ENCODE peak calls at places on chromosome 21, in five cellular contexts. Y, W, G, M and A are unnamed samples.

GRCh38 chr21:41419921-41420862 is 5.8 kb upstream of the MX1 start:
- DNase-seq in G (peak; percentile 85), Y (peak; percentile 59), M (peak; percentile 86), W (peak; percentile 92), A (peak; percentile 75)

GRCh38 chr21:35163381-35163780 is 114.3 kb upstream of the RUNX1 start:
- DNase-seq in Y (no peak), G (peak; percentile 79), W (no peak), M (no peak), A (no peak)

GRCh38 chr21:43609501-43610340 is 49.6 kb downstream of the HSF2BP start:
- DNase-seq in M (no peak), Y (no peak), W (peak; percentile 68), G (peak; percentile 87), A (peak; percentile 90)

GRCh38 chr21:33674226-33674625 is 31.9 kb downstream of the ITSN1 start:
- DNase-seq in M (peak; percentile 3), W (no peak), Y (no peak), G (no peak), A (no peak)

GRCh38 chr21:17371470-17371869 is 141.4 kb upstream of the CXADR start:
- DNase-seq in W (no peak), G (peak; percentile 80), Y (no peak), M (no peak), A (no peak)

GRCh38 chr21:45880097-45881068 is 101.2 kb upstream of the COL6A1 start:
- DNase-seq in W (peak; percentile 81), M (peak; percentile 90), Y (peak; percentile 92), G (peak; percentile 67), A (peak; percentile 92)

GRCh38 chr21:34762761-34763160 is 94.0 kb downstream of the CLIC6 start:
- DNase-seq in W (no peak), G (no peak), Y (no peak), M (no peak), A (no peak)

GRCh38 chr21:41610042-41610839 is 102.3 kb upstream of the TMPRSS2 start:
- DNase-seq in Y (peak; percentile 82), W (peak; percentile 79), G (peak; percentile 32), M (peak; percentile 61), A (peak; percentile 51)

GRCh38 chr21:42671778-42672593 is 18.6 kb downstream of the PDE9A start:
- DNase-seq in G (peak; percentile 35), M (no peak), Y (no peak), W (no peak), A (no peak)

GRCh38 chr21:33403128-33403785 is at the start of gene IFNGR2:
- DNase-seq in W (peak; percentile 81), G (peak; percentile 24), Y (peak; percentile 77), M (peak; percentile 64), A (peak; percentile 46)

GRCh38 chr21:34986561-34987533 is 62.3 kb downstream of the RUNX1 start:
- DNase-seq in M (peak; percentile 46), Y (peak; percentile 55), W (peak; percentile 26), G (peak; percentile 95), A (no peak)

DNA sequence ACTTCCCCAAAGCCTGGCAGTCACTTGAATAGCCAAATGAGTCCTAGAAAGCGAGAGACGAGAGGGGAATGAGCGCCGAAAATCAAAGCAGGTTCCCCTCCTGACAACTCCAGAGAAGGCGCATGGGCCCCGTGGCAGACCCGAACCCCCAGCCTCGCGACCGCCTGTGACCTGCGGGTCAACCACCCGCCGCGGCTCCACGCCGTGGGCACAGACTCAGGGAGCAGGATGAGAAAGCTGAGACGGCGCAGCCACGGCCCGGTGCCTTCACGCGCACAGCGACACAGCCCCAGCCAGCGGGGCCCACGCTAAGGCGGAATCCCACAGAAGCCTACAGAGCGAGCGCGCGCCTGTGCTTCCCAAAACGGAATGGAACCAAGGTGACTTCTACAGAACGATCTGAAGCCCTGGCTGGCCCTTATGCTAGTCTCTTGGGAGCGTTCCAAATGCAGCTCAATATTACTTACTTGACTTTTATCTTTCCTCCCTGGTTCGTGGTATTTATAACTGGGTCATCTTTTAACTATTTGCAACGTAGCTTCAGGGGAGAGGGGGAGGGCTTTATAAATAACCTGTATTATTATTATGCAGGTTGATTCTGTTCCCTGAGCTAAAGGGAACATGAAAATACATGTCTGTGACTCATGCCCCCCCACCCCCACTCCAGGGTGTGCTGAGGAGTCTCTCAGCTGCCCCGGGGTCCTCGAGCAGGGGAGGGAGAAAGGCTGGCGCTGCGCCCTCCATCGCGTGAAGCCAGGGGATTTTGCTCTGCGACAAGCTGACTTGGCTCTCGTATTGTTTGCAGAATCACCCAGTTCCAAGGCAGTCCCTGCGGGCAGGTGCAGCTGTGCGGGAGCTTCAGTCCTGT is 1.7 kb downstream of the TSPEAR start:
- DNase-seq in W (no peak), M (no peak), Y (peak; percentile 57), G (peak; percentile 82), A (peak; percentile 34)
- TF ChIP-seq EZH2 in W (peak; percentile 72), M (no peak), Y (peak; percentile 93), G (no peak), A (no peak)

GRCh38 chr21:39217356-39218081 is 34.3 kb upstream of the PSMG1 start:
- DNase-seq in W (no peak), M (no peak), G (no peak), Y (no peak), A (no peak)
- H3K36me3 ChIP-seq in W (no peaks in the 10 kb centered on the region), M (no peaks in the 10 kb centered on the region), G (peaks cover 11% of the 10 kb centered on the region), Y (peaks cover 42% of the 10 kb centered on the region), A (peaks cover 6% of the 10 kb centered on the region)

DNA sequence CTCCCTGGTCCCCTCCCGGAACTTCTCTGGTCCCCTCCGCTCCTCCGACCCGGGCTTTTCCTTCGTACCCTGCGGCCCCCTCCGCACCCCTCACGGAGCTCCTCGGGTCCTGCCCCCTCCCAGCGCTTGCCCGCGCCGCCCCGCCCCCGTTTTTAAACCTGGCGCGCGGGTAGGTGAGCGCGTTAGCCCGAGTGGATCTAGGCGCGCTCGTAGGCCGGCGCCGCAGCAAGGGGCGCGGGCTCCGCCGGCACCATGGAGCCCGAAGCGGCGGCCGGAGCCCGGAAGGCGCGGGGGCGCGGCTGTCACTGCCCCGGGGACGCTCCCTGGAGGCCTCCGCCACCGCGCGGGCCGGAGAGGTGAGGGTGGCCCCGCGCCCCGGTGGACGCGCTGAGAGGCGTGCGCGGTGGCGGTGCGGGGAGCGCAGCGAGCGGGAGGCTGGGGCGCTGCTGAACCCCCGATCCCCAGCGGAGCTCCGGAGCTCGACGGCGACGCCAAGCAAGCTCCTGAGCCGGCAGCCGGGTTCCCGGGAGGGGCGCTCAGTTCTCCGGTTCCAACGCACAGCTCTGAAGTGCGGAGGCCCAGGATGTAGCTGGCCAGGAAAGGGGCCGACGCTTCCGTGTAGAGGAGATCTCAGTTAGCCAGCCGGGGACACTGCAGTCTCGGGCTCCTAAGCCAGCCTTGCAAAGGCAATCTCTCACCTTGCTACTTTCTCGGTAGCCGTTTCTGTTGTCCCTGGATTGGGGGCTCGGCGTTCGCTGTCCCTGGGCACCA is at the start of gene RIPPLY3:
- DNase-seq in M (no peak), Y (peak; percentile 66), W (peak; percentile 50), G (peak; percentile 38), A (peak; percentile 65)
- TF ChIP-seq EZH2 in M (no peak), Y (peak; percentile 58), W (no peak), G (no peak), A (no peak)

DNA sequence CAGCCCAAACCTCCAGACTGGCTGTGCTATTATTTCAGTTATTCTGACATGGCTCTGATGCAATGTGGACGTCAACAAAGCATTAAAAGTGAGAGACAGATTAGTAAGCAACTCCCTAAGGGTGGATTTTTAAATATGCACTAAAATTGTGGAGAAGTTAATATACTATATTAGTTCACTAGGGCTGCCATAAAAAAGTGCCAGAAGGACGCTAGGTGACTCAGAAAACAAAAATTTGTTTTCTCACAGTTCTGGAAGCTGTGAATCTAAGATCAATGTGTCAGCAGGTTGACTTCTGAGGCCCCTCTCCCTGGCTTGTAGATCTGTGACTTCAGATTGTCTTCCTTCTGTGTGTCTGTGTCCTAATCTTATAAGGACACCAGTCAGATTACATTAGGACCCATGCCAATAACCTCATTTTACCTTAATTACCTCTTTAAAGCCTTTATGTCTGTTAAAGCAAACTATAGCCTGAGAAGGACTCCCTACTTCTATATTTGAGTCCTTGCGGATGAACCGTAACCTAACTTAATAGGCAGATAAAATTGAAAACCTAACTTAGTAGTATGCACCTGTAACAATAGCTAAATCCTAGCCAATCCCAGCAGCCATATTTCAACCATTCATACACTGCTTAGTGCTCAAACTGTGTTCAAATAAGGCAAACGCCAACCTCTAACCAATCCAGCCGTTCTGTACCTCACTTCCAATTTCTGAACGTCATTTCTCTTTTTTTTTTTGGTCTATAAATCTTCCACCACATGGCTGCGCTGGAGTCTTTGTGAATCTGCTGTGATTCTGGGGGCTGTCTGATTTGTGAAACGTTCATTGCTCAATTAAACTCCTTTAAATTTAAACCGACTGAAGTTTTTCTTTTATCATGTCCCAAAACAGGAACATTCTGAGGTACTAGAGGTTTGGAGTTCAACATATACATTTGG is 65.9 kb upstream of the BACH1 start:
- DNase-seq in M (no peak), Y (no peak), G (peak; percentile 41), W (peak; percentile 32), A (peak; percentile 61)
- H3K36me3 ChIP-seq in M (no peaks in the 10 kb centered on the region), Y (no peaks in the 10 kb centered on the region), G (no peaks in the 10 kb centered on the region), W (no peaks in the 10 kb centered on the region), A (no peaks in the 10 kb centered on the region)

GRCh38 chr21:31872452-31873274 is at the start of gene HUNK:
- DNase-seq in M (peak; percentile 72), W (peak; percentile 76), Y (peak; percentile 86), G (peak; percentile 34), A (peak; percentile 59)
- TF ChIP-seq EZH2 in M (no peak), W (no peak), Y (no peak), G (peak; percentile 56), A (no peak)

DNA sequence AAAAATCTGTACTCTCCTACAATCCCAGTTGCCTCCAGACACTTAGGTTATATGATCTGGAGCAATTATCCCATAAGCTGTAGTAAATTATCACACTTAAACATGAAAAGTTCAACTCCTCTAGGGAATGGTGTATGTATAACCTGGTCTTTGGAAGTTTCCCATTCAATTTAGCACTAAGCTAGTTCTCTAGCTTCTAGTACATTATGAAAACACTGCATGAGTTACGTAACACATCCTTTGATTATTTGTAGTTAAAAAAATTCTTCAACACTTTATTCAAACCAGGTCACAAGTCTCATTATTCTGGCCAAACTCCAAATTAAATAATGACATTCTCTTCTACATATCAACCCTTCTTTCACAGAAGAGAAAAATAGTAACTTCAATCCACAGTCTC is 827.0 kb upstream of the ADAMTS5 start:
- DNase-seq in Y (no peak), G (no peak), W (no peak), M (no peak), A (no peak)
- H3K36me3 ChIP-seq in Y (no peaks in the 10 kb centered on the region), G (no peaks in the 10 kb centered on the region), W (no peaks in the 10 kb centered on the region), M (no peaks in the 10 kb centered on the region), A (no peaks in the 10 kb centered on the region)

DNA sequence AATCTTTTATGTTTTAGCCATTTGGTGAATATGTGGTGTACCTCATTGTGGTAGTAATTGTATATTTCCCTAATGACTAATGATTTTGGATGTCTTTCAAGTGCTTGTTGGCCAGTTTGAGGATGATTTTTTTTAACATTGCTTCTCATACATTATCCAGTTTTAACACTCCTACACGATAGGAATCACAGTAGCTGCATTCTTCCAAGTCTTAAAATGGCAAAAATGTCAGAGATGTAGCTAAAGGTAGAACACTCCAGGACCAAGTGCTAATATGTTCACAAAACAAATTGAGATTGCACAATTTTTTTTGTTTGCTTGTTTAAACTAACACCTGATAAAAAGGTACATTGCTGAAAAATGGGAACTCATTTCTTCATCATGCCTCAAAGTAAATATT is 11.7 kb downstream of the USP25 start:
- DNase-seq in G (peak; percentile 43), W (no peak), M (no peak), Y (no peak), A (no peak)
- TF ChIP-seq EZH2 in G (no peak), W (no peak), M (no peak), Y (no peak), A (no peak)